ENCODE peak calls at places on chromosome 5, in five cellular contexts. One of them, this sample, is unnamed.

GRCh38 chr5:91288517-91288916 is 94.6 kb downstream of the ARRDC3 start:
- DNase-seq in CD8-positive, alpha-beta memory T cell: no peak
- DNase-seq in HepG2: no peak
- DNase-seq in H4: no peak
- DNase-seq in Kasumi-1: no peak
- DNase-seq in this sample: no peak

GRCh38 chr5:126433708-126434107 is 10.5 kb downstream of the GRAMD2B start:
- DNase-seq in CD8-positive, alpha-beta memory T cell: no peak
- DNase-seq in HepG2: no peak
- DNase-seq in H4: no peak
- DNase-seq in Kasumi-1: no peak
- DNase-seq in this sample: no peak

GRCh38 chr5:123670981-123671557 is 159.1 kb downstream of the CSNK1G3 start:
- DNase-seq in CD8-positive, alpha-beta memory T cell: peak; percentile 7
- DNase-seq in HepG2: peak; percentile 34
- DNase-seq in H4: peak; percentile 45
- DNase-seq in Kasumi-1: peak; percentile 52
- DNase-seq in this sample: peak; percentile 53

GRCh38 chr5:8842906-8843590 is 702.8 kb downstream of the SEMA5A start:
- DNase-seq in CD8-positive, alpha-beta memory T cell: no peak
- DNase-seq in HepG2: no peak
- DNase-seq in H4: peak; percentile 62
- DNase-seq in Kasumi-1: peak; percentile 4
- DNase-seq in this sample: no peak

GRCh38 chr5:65834306-65834705 is 92.1 kb upstream of the ERBIN start:
- DNase-seq in CD8-positive, alpha-beta memory T cell: no peak
- DNase-seq in HepG2: no peak
- DNase-seq in H4: no peak
- DNase-seq in Kasumi-1: no peak
- DNase-seq in this sample: no peak

GRCh38 chr5:150142800-150143724 is 12.6 kb downstream of the PDGFRB start:
- DNase-seq in CD8-positive, alpha-beta memory T cell: no peak
- DNase-seq in HepG2: peak; percentile 91
- DNase-seq in H4: peak; percentile 81
- DNase-seq in Kasumi-1: no peak
- DNase-seq in this sample: no peak

GRCh38 chr5:14545308-14545707 is 36.3 kb upstream of the OTULINL start:
- DNase-seq in CD8-positive, alpha-beta memory T cell: no peak
- DNase-seq in HepG2: no peak
- DNase-seq in H4: no peak
- DNase-seq in Kasumi-1: peak; percentile 52
- DNase-seq in this sample: no peak

GRCh38 chr5:147445951-147446350 is 63.9 kb downstream of the DPYSL3 start:
- DNase-seq in CD8-positive, alpha-beta memory T cell: no peak
- DNase-seq in HepG2: no peak
- DNase-seq in H4: no peak
- DNase-seq in Kasumi-1: no peak
- DNase-seq in this sample: no peak

GRCh38 chr5:10264569-10264968 is 14.5 kb downstream of the CCT5 start:
- DNase-seq in CD8-positive, alpha-beta memory T cell: no peak
- DNase-seq in HepG2: no peak
- DNase-seq in H4: no peak
- DNase-seq in Kasumi-1: no peak
- DNase-seq in this sample: no peak